ENCODE peak calls at places on chromosome 6, in four cellular contexts. One of them, this sample, is unnamed.

GRCh38 chr6:108497883-108498282 is 62.8 kb upstream of the FOXO3 start:
- DNase-seq in ecto neural progenitor cell: peak
- DNase-seq in T-helper 2 cell: no peak
- DNase-seq in RWPE1: peak
- DNase-seq in this sample: no peak

GRCh38 chr6:145071836-145072235 is 663.5 kb downstream of the EPM2A start:
- DNase-seq in ecto neural progenitor cell: no peak
- DNase-seq in T-helper 2 cell: no peak
- DNase-seq in RWPE1: peak
- DNase-seq in this sample: no peak

GRCh38 chr6:119594907-119595306 is 245.3 kb upstream of the MAN1A1 start:
- DNase-seq in ecto neural progenitor cell: no peak
- DNase-seq in T-helper 2 cell: no peak
- DNase-seq in RWPE1: no peak
- DNase-seq in this sample: no peak

GRCh38 chr6:119002069-119002468 is 67.1 kb upstream of the MCM9 start:
- DNase-seq in RWPE1: no peak
- DNase-seq in T-helper 2 cell: no peak
- DNase-seq in ecto neural progenitor cell: no peak
- DNase-seq in this sample: no peak

GRCh38 chr6:1042583-1043457 is 269.1 kb upstream of the FOXQ1 start:
- DNase-seq in ecto neural progenitor cell: no peak
- DNase-seq in RWPE1: no peak
- DNase-seq in T-helper 2 cell: no peak
- DNase-seq in this sample: no peak

GRCh38 chr6:125985522-125985921 is 818 bp upstream of the TRMT11 start:
- DNase-seq in T-helper 2 cell: no peak
- DNase-seq in RWPE1: no peak
- DNase-seq in ecto neural progenitor cell: no peak
- DNase-seq in this sample: no peak

GRCh38 chr6:143958839-143959399 is 49.1 kb downstream of the PLAGL1 start:
- DNase-seq in T-helper 2 cell: no peak
- DNase-seq in ecto neural progenitor cell: peak
- DNase-seq in RWPE1: no peak
- DNase-seq in this sample: no peak

GRCh38 chr6:131885237-131885636 is 65.9 kb downstream of the CCN2 start:
- DNase-seq in T-helper 2 cell: no peak
- DNase-seq in RWPE1: no peak
- DNase-seq in ecto neural progenitor cell: no peak
- DNase-seq in this sample: no peak

GRCh38 chr6:34536251-34536958 is 19.7 kb downstream of the SPDEF start:
- DNase-seq in RWPE1: no peak
- DNase-seq in ecto neural progenitor cell: no peak
- DNase-seq in T-helper 2 cell: no peak
- DNase-seq in this sample: no peak

GRCh38 chr6:42195415-42195814 is 659 bp upstream of the GUCA1B start:
- DNase-seq in ecto neural progenitor cell: no peak
- DNase-seq in RWPE1: no peak
- DNase-seq in T-helper 2 cell: no peak
- DNase-seq in this sample: no peak

This sample was measured in central memory CD4-positive, alpha-beta T cell.